ENCODE peak calls at places on chromosomes 7 and 10, in nine cellular contexts. M is left ventricle myocardium inferior; A is ACHN; E is AG04449; W is aorta; Y is ELF-1; F is globus pallidus; O is stimulated activated CD4-positive, alpha-beta T cell treated with anti-CD3 and anti-CD28 coated beads, Interleukin-12 subunit alpha, Interleukin-12 subunit beta, amount 100 ng/mL, for 4 hours; V is MM.1S. U is an unnamed sample.

GRCh38 chr7:117008849-117009531 is 55.7 kb downstream of the ST7 start:
- DNase-seq in M (no peak), A (peak), E (no peak), W (no peak), Y (no peak), F (no peak), O (no peak), V (peak), U (no peak)

GRCh38 chr7:111784971-111785575 is 222.8 kb upstream of the IMMP2L start:
- DNase-seq in M (no peak), A (no peak), E (no peak), W (no peak), Y (peak), F (no peak), O (no peak), V (no peak), U (no peak)

GRCh38 chr7:11706666-11707605 is 125.1 kb downstream of the THSD7A start:
- DNase-seq in M (no peak), A (peak), E (no peak), W (no peak), Y (no peak), F (no peak), O (no peak), V (no peak), U (no peak)

GRCh38 chr7:77667459-77668090 is 28.7 kb upstream of the RSBN1L start:
- DNase-seq in M (no peak), A (no peak), E (no peak), W (no peak), Y (no peak), F (no peak), O (no peak), V (no peak), U (no peak)

GRCh38 chr10:44673245-44673999 is 237.7 kb upstream of the TMEM72 start:
- DNase-seq in M (no peak), A (no peak), E (no peak), W (no peak), Y (no peak), F (no peak), O (no peak), V (no peak), U (no peak)

GRCh38 chr10:124944982-124945381 is 3.1 kb downstream of the ZRANB1 start:
- DNase-seq in M (no peak), A (no peak), E (no peak), W (no peak), Y (no peak), F (no peak), O (no peak), V (no peak), U (no peak)

GRCh38 chr7:94367940-94368339 is 26.8 kb upstream of the COL1A2 start:
- DNase-seq in M (no peak), A (no peak), E (peak), W (no peak), Y (no peak), F (no peak), O (no peak), V (no peak), U (no peak)

GRCh38 chr7:74457007-74457406 is 3.3 kb downstream of the GTF2IRD1 start:
- DNase-seq in M (no peak), A (no peak), E (no peak), W (no peak), Y (no peak), F (no peak), O (no peak), V (no peak), U (no peak)

GRCh38 chr7:23893172-23893941 is 183.3 kb downstream of the STK31 start:
- DNase-seq in M (no peak), A (no peak), E (peak), W (no peak), Y (peak), F (no peak), O (no peak), V (no peak), U (no peak)

GRCh38 chr7:111150709-111151108 is 59.8 kb downstream of the LRRN3 start:
- DNase-seq in M (no peak), A (no peak), E (no peak), W (no peak), Y (no peak), F (no peak), O (no peak), V (no peak), U (no peak)

GRCh38 chr7:109456116-109456515 is 886.4 kb downstream of the DNAJB9 start:
- DNase-seq in M (no peak), A (peak), E (no peak), W (no peak), Y (peak), F (no peak), O (no peak), V (no peak), U (no peak)

GRCh38 chr7:99120916-99121315 is 23.0 kb downstream of the SMURF1 start:
- DNase-seq in M (no peak), A (no peak), E (no peak), W (no peak), Y (no peak), F (no peak), O (no peak), V (no peak), U (no peak)

GRCh38 chr10:13527864-13528137 is 1.0 kb downstream of the BEND7 start:
- DNase-seq in M (no peak), A (peak), E (no peak), W (no peak), Y (no peak), F (no peak), O (no peak), V (no peak), U (no peak)

GRCh38 chr7:47693161-47693740 is 111.3 kb upstream of the TNS3 start:
- DNase-seq in M (no peak), A (no peak), E (no peak), W (no peak), Y (no peak), F (no peak), O (no peak), V (no peak), U (no peak)

GRCh38 chr7:17460665-17461064 is 162.2 kb downstream of the AHR start:
- DNase-seq in M (no peak), A (no peak), E (no peak), W (no peak), Y (no peak), F (no peak), O (no peak), V (no peak), U (no peak)

GRCh38 chr7:128381161-128381821 is 19.8 kb upstream of the PRRT4 start:
- DNase-seq in M (peak), A (peak), E (no peak), W (no peak), Y (peak), F (no peak), O (peak), V (peak), U (no peak)

GRCh38 chr7:48680996-48681395 is 243.4 kb upstream of the CDC14C start:
- DNase-seq in M (no peak), A (no peak), E (no peak), W (no peak), Y (no peak), F (no peak), O (no peak), V (no peak), U (no peak)

GRCh38 chr10:79229830-79230562 is 117.3 kb upstream of the PPIF start:
- DNase-seq in M (no peak), A (no peak), E (no peak), W (no peak), Y (peak), F (no peak), O (no peak), V (no peak), U (no peak)

GRCh38 chr7:119377-120163 is 72.8 kb upstream of the FAM20C start:
- DNase-seq in M (peak), A (no peak), E (no peak), W (peak), Y (peak), F (peak), O (no peak), V (no peak), U (peak)

GRCh38 chr10:45246522-45246921 is 68.9 kb downstream of the OR13A1 start:
- DNase-seq in M (no peak), A (no peak), E (no peak), W (no peak), Y (no peak), F (no peak), O (no peak), V (no peak), U (no peak)

GRCh38 chr10:78450807-78451485 is 417.3 kb downstream of the RPS24 start:
- DNase-seq in M (no peak), A (no peak), E (no peak), W (no peak), Y (no peak), F (no peak), O (no peak), V (no peak), U (no peak)